ENCODE peak calls at places on chromosomes 12 and 14, in eight cellular contexts. L, P, X, M, S, D, Y and O are unnamed samples.

GRCh38 chr14:24057867-24058259 is 6.1 kb downstream of the CARMIL3 start:
- DNase-seq in L (no peak), P (no peak), X (no peak), M (no peak), S (no peak), D (no peak), Y (no peak), O (no peak)

GRCh38 chr14:42322486-42323284 is 716.0 kb downstream of the LRFN5 start:
- DNase-seq in L (no peak), P (no peak), X (no peak), M (no peak), S (no peak), D (no peak), Y (no peak), O (no peak)

GRCh38 chr12:106276032-106276728 is 26.4 kb upstream of the TCP11L2 start:
- DNase-seq in L (no peak), P (no peak), X (no peak), M (no peak), S (no peak), D (no peak), Y (no peak), O (no peak)

GRCh38 chr12:32987526-32987925 is 90.9 kb upstream of the PKP2 start:
- DNase-seq in L (no peak), P (no peak), X (no peak), M (no peak), S (no peak), D (no peak), Y (no peak), O (no peak)

GRCh38 chr14:75514673-75515630 is 7.3 kb upstream of the BATF start:
- DNase-seq in L (peak), P (peak), X (no peak), M (no peak), S (peak), D (no peak), Y (peak), O (no peak)

GRCh38 chr14:50082784-50083466 is 33.4 kb downstream of the VCPKMT start:
- DNase-seq in L (no peak), P (peak), X (no peak), M (no peak), S (no peak), D (peak), Y (peak), O (no peak)

GRCh38 chr14:60102389-60102788 is 10.7 kb downstream of the PCNX4 start:
- DNase-seq in L (no peak), P (no peak), X (no peak), M (no peak), S (peak), D (no peak), Y (peak), O (no peak)

GRCh38 chr12:25994901-25995625 is 36.6 kb downstream of the RASSF8 start:
- DNase-seq in L (no peak), P (no peak), X (no peak), M (no peak), S (no peak), D (no peak), Y (no peak), O (no peak)

GRCh38 chr12:96194901-96195844 is 998 bp downstream of the ELK3 start:
- DNase-seq in L (peak), P (peak), X (peak), M (peak), S (peak), D (peak), Y (peak), O (peak)

GRCh38 chr12:96208801-96209534 is 14.8 kb downstream of the ELK3 start:
- DNase-seq in L (no peak), P (no peak), X (no peak), M (no peak), S (peak), D (no peak), Y (no peak), O (no peak)

GRCh38 chr14:103696466-103697071 is 18.7 kb downstream of the XRCC3 start:
- DNase-seq in L (peak), P (no peak), X (no peak), M (no peak), S (peak), D (no peak), Y (peak), O (no peak)

GRCh38 chr12:48041591-48042423 is 37.5 kb upstream of the COL2A1 start:
- DNase-seq in L (no peak), P (no peak), X (no peak), M (no peak), S (no peak), D (no peak), Y (no peak), O (no peak)

GRCh38 chr12:99809921-99810320 is 162.4 kb downstream of the GARIN6 start:
- DNase-seq in L (no peak), P (no peak), X (no peak), M (no peak), S (no peak), D (no peak), Y (no peak), O (no peak)

GRCh38 chr12:105334001-105334400 is 3.5 kb downstream of the C12orf75 start:
- DNase-seq in L (no peak), P (no peak), X (no peak), M (no peak), S (peak), D (no peak), Y (peak), O (no peak)

GRCh38 chr14:96249016-96249415 is 7.0 kb upstream of the BDKRB1 start:
- DNase-seq in L (peak), P (no peak), X (no peak), M (peak), S (peak), D (no peak), Y (peak), O (peak)

GRCh38 chr12:119627019-119627643 is 33.6 kb downstream of the TMEM233 start:
- DNase-seq in L (no peak), P (no peak), X (no peak), M (no peak), S (no peak), D (no peak), Y (no peak), O (no peak)

GRCh38 chr12:79934309-79935020 is 432 bp downstream of the PPP1R12A start:
- DNase-seq in L (no peak), P (no peak), X (peak), M (peak), S (no peak), D (no peak), Y (peak), O (peak)

GRCh38 chr14:81311816-81312215 is 88.3 kb downstream of the STON2 start:
- DNase-seq in L (no peak), P (no peak), X (no peak), M (no peak), S (peak), D (no peak), Y (no peak), O (peak)

GRCh38 chr12:106855221-106855758 is 80.8 kb downstream of the RIC8B start:
- DNase-seq in L (no peak), P (no peak), X (no peak), M (no peak), S (no peak), D (no peak), Y (no peak), O (no peak)

GRCh38 chr12:2149091-2149490 is 96.3 kb downstream of the CACNA1C start:
- DNase-seq in L (no peak), P (no peak), X (no peak), M (no peak), S (no peak), D (no peak), Y (peak), O (no peak)

GRCh38 chr12:120674172-120674571 is 12.8 kb upstream of the MLEC start:
- DNase-seq in L (no peak), P (no peak), X (no peak), M (no peak), S (no peak), D (no peak), Y (no peak), O (no peak)

GRCh38 chr12:30399859-30400258 is 295.8 kb downstream of the IPO8 start:
- DNase-seq in L (no peak), P (no peak), X (no peak), M (no peak), S (no peak), D (no peak), Y (no peak), O (no peak)

GRCh38 chr12:98653866-98654493 is 8.9 kb downstream of the APAF1 start:
- DNase-seq in L (no peak), P (peak), X (peak), M (no peak), S (peak), D (peak), Y (peak), O (peak)

GRCh38 chr14:91241848-91242247 is 2.7 kb downstream of the GPR68 start:
- DNase-seq in L (no peak), P (peak), X (no peak), M (no peak), S (no peak), D (no peak), Y (no peak), O (no peak)

GRCh38 chr12:60290532-60290931 is 694.7 kb downstream of the SLC16A7 start:
- DNase-seq in L (no peak), P (no peak), X (no peak), M (no peak), S (no peak), D (no peak), Y (no peak), O (no peak)

GRCh38 chr12:29164477-29165163 is 15.5 kb downstream of the FAR2 start:
- DNase-seq in L (no peak), P (peak), X (no peak), M (no peak), S (peak), D (no peak), Y (peak), O (peak)

GRCh38 chr14:95185452-95186392 is 28.4 kb upstream of the DICER1 start:
- DNase-seq in L (peak), P (no peak), X (no peak), M (peak), S (peak), D (no peak), Y (peak), O (no peak)

GRCh38 chr12:98253641-98254040 is 261.7 kb upstream of the TMPO start:
- DNase-seq in L (no peak), P (no peak), X (no peak), M (no peak), S (no peak), D (no peak), Y (no peak), O (no peak)

GRCh38 chr12:65949009-65949623 is 124.8 kb downstream of the HMGA2 start:
- DNase-seq in L (no peak), P (no peak), X (no peak), M (no peak), S (no peak), D (no peak), Y (no peak), O (no peak)

GRCh38 chr12:6858796-6859195 is 6.8 kb downstream of the USP5 start:
- DNase-seq in L (no peak), P (no peak), X (no peak), M (no peak), S (no peak), D (no peak), Y (no peak), O (no peak)

GRCh38 chr12:16076553-16076952 is 165.4 kb downstream of the DERA start:
- DNase-seq in L (no peak), P (no peak), X (peak), M (no peak), S (peak), D (no peak), Y (peak), O (peak)

GRCh38 chr14:32332415-32333116 is 3.5 kb downstream of the AKAP6 start:
- DNase-seq in L (no peak), P (no peak), X (no peak), M (no peak), S (no peak), D (no peak), Y (no peak), O (no peak)

GRCh38 chr14:50303744-50304471 is 8.1 kb downstream of the L2HGDH start:
- DNase-seq in L (no peak), P (no peak), X (no peak), M (no peak), S (peak), D (no peak), Y (peak), O (no peak)

GRCh38 chr14:105336477-105337287 is 22.1 kb downstream of the PACS2 start:
- DNase-seq in L (no peak), P (no peak), X (no peak), M (no peak), S (no peak), D (no peak), Y (no peak), O (no peak)

GRCh38 chr14:49366416-49366815 is 219.8 kb downstream of the RPS29 start:
- DNase-seq in L (no peak), P (no peak), X (no peak), M (no peak), S (no peak), D (no peak), Y (no peak), O (no peak)

GRCh38 chr14:100079606-100080005 is 14.4 kb downstream of the EVL start:
- DNase-seq in L (no peak), P (no peak), X (no peak), M (no peak), S (no peak), D (no peak), Y (no peak), O (no peak)

DNA sequence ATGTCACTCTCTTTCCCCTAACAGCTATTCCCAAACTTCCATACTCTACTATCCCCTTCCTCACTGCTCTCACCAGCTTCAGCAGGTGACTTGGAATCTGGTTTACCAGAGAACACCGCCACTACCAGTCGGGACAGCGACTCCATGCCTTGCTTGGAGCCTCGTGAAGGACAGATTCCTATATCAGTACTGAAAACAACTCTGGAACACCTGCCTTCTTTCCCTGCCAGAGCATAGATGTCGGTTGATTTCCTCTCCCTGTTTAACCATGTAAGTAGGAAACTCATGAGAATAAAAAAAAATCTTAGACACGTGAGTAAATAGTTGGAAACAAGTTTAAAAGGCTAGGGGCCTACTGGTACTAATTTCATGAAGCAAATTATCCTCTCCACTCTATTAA is 219.5 kb upstream of the ABCD2 start:
- DNase-seq in L (no peak), P (no peak), X (no peak), M (no peak), S (no peak), D (no peak), Y (no peak), O (no peak)
- H3K27ac ChIP-seq in L (no peak), P (no peak), X (no peak), M (no peak), S (no peak), D (no peak), Y (no peak), O (no peak)

GRCh38 chr12:123989168-123989567 is 16.2 kb downstream of the ZNF664 start:
- DNase-seq in L (no peak), P (no peak), X (no peak), M (no peak), S (no peak), D (no peak), Y (no peak), O (no peak)
- H3K27ac ChIP-seq in L (no peak), P (no peak), X (no peak), M (no peak), S (peak), D (no peak), Y (no peak), O (no peak)

GRCh38 chr14:73751157-73751691 is 37.0 kb upstream of the PNMA1 start:
- DNase-seq in L (no peak), P (no peak), X (no peak), M (no peak), S (no peak), D (no peak), Y (no peak), O (no peak)
- H3K27ac ChIP-seq in L (peak), P (peak), X (no peak), M (peak), S (no peak), D (peak), Y (no peak), O (peak)

GRCh38 chr12:19277707-19278106 is 148.2 kb downstream of the PLEKHA5 start:
- DNase-seq in L (no peak), P (no peak), X (no peak), M (no peak), S (no peak), D (no peak), Y (no peak), O (no peak)

GRCh38 chr12:19273482-19274330 is 144.2 kb downstream of the PLEKHA5 start:
- DNase-seq in L (peak), P (peak), X (peak), M (peak), S (peak), D (peak), Y (peak), O (peak)

GRCh38 chr12:19282133-19282532 is 152.6 kb downstream of the PLEKHA5 start:
- DNase-seq in L (no peak), P (no peak), X (no peak), M (no peak), S (no peak), D (no peak), Y (no peak), O (no peak)

GRCh38 chr12:19278407-19278806 is 148.9 kb downstream of the PLEKHA5 start:
- DNase-seq in L (no peak), P (no peak), X (no peak), M (no peak), S (no peak), D (no peak), Y (no peak), O (no peak)

GRCh38 chr12:19276767-19277166 is 147.2 kb downstream of the PLEKHA5 start:
- DNase-seq in L (no peak), P (no peak), X (no peak), M (no peak), S (no peak), D (no peak), Y (no peak), O (no peak)
- H3K27ac ChIP-seq in L (no peak), P (no peak), X (peak), M (no peak), S (no peak), D (no peak), Y (no peak), O (no peak)

GRCh38 chr12:53233671-53234091 is 1.7 kb upstream of the RARG start:
- DNase-seq in L (no peak), P (no peak), X (no peak), M (no peak), S (no peak), D (no peak), Y (no peak), O (no peak)
- H3K27ac ChIP-seq in L (no peak), P (peak), X (peak), M (peak), S (no peak), D (no peak), Y (no peak), O (peak)

GRCh38 chr12:63963863-63964262 is 119.4 kb downstream of the SRGAP1 start:
- DNase-seq in L (no peak), P (no peak), X (no peak), M (no peak), S (no peak), D (no peak), Y (no peak), O (no peak)
- H3K27ac ChIP-seq in L (no peak), P (no peak), X (no peak), M (peak), S (no peak), D (no peak), Y (no peak), O (no peak)